ENCODE peak calls at places on chromosomes 7 and 10, in nine cellular contexts. K is fibroblast of lung; E is fibroblast of pulmonary artery; M is CD4-positive, alpha-beta T cell; W is H9; L is CD8-positive, alpha-beta T cell; A is tibial nerve; T is sigmoid colon; I is PC-3. O is an unnamed sample.

GRCh38 chr7:47968852-47969774 is 10.3 kb downstream of the HUS1 start:
- DNase-seq in K (peak; percentile 63), E (peak; percentile 79), M (peak; percentile 30), W (peak; percentile 76), L (peak; percentile 15), A (no peak), T (no peak), I (peak; percentile 69), O (peak; percentile 50)

GRCh38 chr7:126606331-126606730 is 646.4 kb downstream of the GRM8 start:
- DNase-seq in K (no peak), E (no peak), M (no peak), W (no peak), L (no peak), A (no peak), T (no peak), I (no peak), O (no peak)

GRCh38 chr7:6226194-6226799 is 46.1 kb downstream of the CYTH3 start:
- DNase-seq in K (peak; percentile 78), E (peak; percentile 57), M (no peak), W (no peak), L (no peak), A (no peak), T (no peak), I (no peak), O (no peak)

GRCh38 chr7:42614636-42615035 is 297.2 kb downstream of the C7orf25 start:
- DNase-seq in K (no peak), E (no peak), M (no peak), W (no peak), L (no peak), A (no peak), T (no peak), I (no peak), O (no peak)

GRCh38 chr10:104318810-104319684 is 19.2 kb downstream of the ITPRIP start:
- DNase-seq in K (no peak), E (peak; percentile 62), M (no peak), W (no peak), L (no peak), A (peak; percentile 43), T (peak; percentile 91), I (no peak), O (no peak)

GRCh38 chr7:157013101-157013500 is 2.6 kb upstream of the MNX1 start:
- DNase-seq in K (no peak), E (no peak), M (no peak), W (no peak), L (no peak), A (no peak), T (no peak), I (no peak), O (no peak)

GRCh38 chr10:52632591-52632990 is 140.0 kb downstream of the MBL2 start:
- DNase-seq in K (no peak), E (no peak), M (no peak), W (no peak), L (no peak), A (no peak), T (no peak), I (peak; percentile 74), O (no peak)

GRCh38 chr7:27961255-27961654 is 219.3 kb downstream of the JAZF1 start:
- DNase-seq in K (peak; percentile 64), E (peak; percentile 16), M (no peak), W (no peak), L (no peak), A (no peak), T (no peak), I (peak; percentile 79), O (no peak)

GRCh38 chr7:6271091-6271658 is 1.2 kb downstream of the CYTH3 start:
- DNase-seq in K (peak; percentile 58), E (peak; percentile 57), M (peak; percentile 33), W (peak; percentile 41), L (peak; percentile 26), A (peak; percentile 43), T (peak; percentile 83), I (peak; percentile 68), O (no peak)

GRCh38 chr10:16832351-16833080 is 15.3 kb upstream of the RSU1 start:
- DNase-seq in K (peak; percentile 96), E (peak; percentile 95), M (no peak), W (no peak), L (no peak), A (no peak), T (no peak), I (peak; percentile 57), O (no peak)

GRCh38 chr10:130807721-130808120 is 503.8 kb downstream of the TCERG1L start:
- DNase-seq in K (no peak), E (no peak), M (no peak), W (no peak), L (no peak), A (no peak), T (no peak), I (no peak), O (no peak)

GRCh38 chr7:2154121-2154520 is 78.6 kb downstream of the MAD1L1 start:
- DNase-seq in K (no peak), E (no peak), M (no peak), W (no peak), L (no peak), A (no peak), T (peak; percentile 4), I (no peak), O (no peak)
- TF ChIP-seq CTCF in K (no peak), E (no peak), M (no peak), W (peak; percentile 30), L (no peak), A (no peak), T (no peak), I (no peak), O (no peak)

GRCh38 chr7:95046494-95047240 is 139.3 kb downstream of the PPP1R9A start:
- DNase-seq in K (peak; percentile 57), E (no peak), M (no peak), W (no peak), L (no peak), A (no peak), T (no peak), I (no peak), O (no peak)

GRCh38 chr7:95047291-95047690 is 139.9 kb downstream of the PPP1R9A start:
- DNase-seq in K (no peak), E (no peak), M (no peak), W (no peak), L (no peak), A (no peak), T (no peak), I (no peak), O (no peak)

GRCh38 chr7:95045236-95045923 is 138.0 kb downstream of the PPP1R9A start:
- DNase-seq in K (peak; percentile 27), E (peak; percentile 21), M (no peak), W (peak; percentile 37), L (no peak), A (no peak), T (no peak), I (peak; percentile 66), O (no peak)
- TF ChIP-seq CTCF in K (no peak), E (no peak), M (no peak), W (peak; percentile 65), L (no peak), A (no peak), T (no peak), I (peak; percentile 74), O (no peak)

GRCh38 chr7:152871005-152871677 is 111.6 kb downstream of the ACTR3B start:
- DNase-seq in K (no peak), E (no peak), M (no peak), W (peak; percentile 22), L (no peak), A (no peak), T (no peak), I (no peak), O (no peak)

GRCh38 chr7:152872745-152873118 is 113.2 kb downstream of the ACTR3B start:
- DNase-seq in K (no peak), E (no peak), M (no peak), W (peak; percentile 26), L (no peak), A (no peak), T (no peak), I (no peak), O (no peak)

GRCh38 chr7:152871678-152872060 is 112.1 kb downstream of the ACTR3B start:
- DNase-seq in K (no peak), E (no peak), M (no peak), W (no peak), L (no peak), A (no peak), T (no peak), I (no peak), O (no peak)

GRCh38 chr7:152870106-152870693 is 110.6 kb downstream of the ACTR3B start:
- DNase-seq in K (no peak), E (no peak), M (no peak), W (no peak), L (no peak), A (no peak), T (no peak), I (no peak), O (no peak)

DNA sequence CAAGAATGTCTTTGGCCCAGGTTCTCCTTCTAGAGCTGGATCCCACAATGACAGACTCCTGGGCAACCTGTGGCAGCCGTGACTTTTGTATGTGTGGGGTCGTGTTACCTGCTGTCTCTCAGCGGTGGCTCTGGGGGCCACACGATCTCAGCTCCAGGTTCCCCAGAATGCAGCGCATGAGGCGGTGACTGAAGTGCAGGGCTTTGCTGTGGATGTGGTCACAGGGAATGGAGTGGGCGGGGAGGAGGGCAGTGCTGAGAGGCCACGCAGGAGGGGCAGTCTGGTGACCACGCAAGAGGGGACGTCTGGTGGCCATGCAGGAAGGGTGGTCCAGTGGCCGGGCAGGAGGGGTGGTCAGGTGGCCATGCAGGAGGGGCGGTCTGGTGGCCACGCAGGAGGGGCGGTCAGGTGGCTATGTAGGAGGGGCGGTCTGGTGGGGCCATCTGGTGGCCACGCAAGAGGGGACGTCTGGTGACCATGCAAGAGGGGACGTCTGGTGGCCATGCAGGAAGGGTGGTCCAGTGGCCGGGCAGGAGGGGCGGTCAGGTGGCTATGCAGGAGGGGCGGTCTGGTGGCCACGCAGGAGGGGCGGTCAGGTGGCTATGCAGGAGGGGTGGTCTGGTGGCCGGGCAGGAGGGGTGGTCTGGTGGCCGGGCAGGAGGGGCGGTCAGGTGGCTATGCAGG is 112.7 kb downstream of the ACTR3B start:
- DNase-seq in K (no peak), E (no peak), M (no peak), W (peak; percentile 26), L (no peak), A (no peak), T (no peak), I (no peak), O (no peak)
- TF ChIP-seq CTCF in K (no peak), E (no peak), M (no peak), W (no peak), L (no peak), A (no peak), T (no peak), I (no peak), O (no peak)

DNA sequence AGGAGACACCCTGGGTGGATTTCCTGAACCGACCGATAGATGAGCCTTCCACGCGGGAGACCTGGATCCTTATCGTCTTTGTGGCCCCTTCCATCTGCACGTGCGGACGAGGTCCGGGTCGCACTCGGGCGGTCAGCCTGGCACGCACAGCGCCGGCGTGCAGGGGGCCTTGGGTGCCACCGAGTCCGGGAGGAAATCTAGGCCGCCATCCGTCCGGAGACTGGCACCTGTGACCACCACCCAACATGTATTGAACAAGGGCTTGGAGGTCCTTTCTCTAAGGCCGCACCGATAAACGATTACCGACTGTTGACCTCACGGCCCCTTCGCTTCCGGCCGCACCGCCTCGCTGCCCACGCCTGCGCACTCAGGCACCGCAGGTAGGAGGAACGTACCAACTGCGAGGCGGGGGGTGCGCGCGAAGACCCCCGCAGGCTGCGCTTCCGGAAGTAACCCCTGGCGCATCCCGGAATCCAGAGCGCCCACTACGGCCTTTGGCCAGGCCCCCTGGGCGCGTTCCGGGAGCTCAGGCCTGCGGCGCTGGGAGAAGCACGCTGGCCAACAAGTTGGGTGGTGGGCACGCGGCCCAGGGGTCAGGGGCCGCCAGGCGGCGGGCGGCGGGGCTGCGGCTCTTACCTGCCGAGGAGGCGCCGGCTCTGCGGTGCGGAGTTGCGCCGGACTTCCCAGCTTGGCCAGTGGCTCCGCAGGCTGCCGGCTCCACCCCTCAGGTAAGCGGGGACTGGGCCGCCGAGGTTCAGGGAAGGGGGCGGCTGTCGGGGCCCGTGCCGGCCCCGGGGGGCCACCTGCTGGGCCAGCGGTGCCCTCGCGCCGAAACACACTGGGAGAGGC is at the start of the genes ACTR3C and LRRC61:
- DNase-seq in K (peak; percentile 29), E (no peak), M (peak; percentile 40), W (peak; percentile 80), L (peak; percentile 59), A (no peak), T (no peak), I (peak; percentile 39), O (no peak)
- TF ChIP-seq CTCF in K (no peak), E (no peak), M (peak; percentile 23), W (peak; percentile 32), L (no peak), A (no peak), T (peak; percentile 17), I (peak; percentile 23), O (no peak)